ENCODE peak calls at places on chromosomes 16 and 17, in eight cellular contexts. N, X, G, P, J, M, K and F are unnamed samples.

GRCh38 chr17:60109161-60109560 is 30.4 kb upstream of the HEATR6 start:
- DNase-seq in N (no peak), X (no peak), G (no peak), P (no peak), J (no peak), M (no peak), K (no peak), F (no peak)

GRCh38 chr16:87326151-87326571 is 9.0 kb upstream of the C16orf95 start:
- DNase-seq in N (no peak), X (no peak), G (no peak), P (no peak), J (no peak), M (no peak), K (peak), F (no peak)

GRCh38 chr16:80803341-80804060 is 897 bp downstream of the CDYL2 start:
- DNase-seq in N (peak), X (no peak), G (peak), P (peak), J (peak), M (peak), K (no peak), F (no peak)

GRCh38 chr17:6702567-6703215 is 10.5 kb downstream of the SLC13A5 start:
- DNase-seq in N (no peak), X (no peak), G (no peak), P (no peak), J (no peak), M (no peak), K (no peak), F (no peak)

GRCh38 chr16:86740817-86741799 is 162.8 kb downstream of the FOXL1 start:
- DNase-seq in N (peak), X (no peak), G (no peak), P (peak), J (peak), M (no peak), K (peak), F (no peak)

GRCh38 chr17:48051706-48052486 is 3.7 kb downstream of the NFE2L1 start:
- DNase-seq in N (peak), X (no peak), G (peak), P (peak), J (peak), M (no peak), K (peak), F (no peak)

GRCh38 chr16:23384878-23385277 is 68.1 kb downstream of the COG7 start:
- DNase-seq in N (no peak), X (no peak), G (no peak), P (no peak), J (no peak), M (no peak), K (no peak), F (no peak)

GRCh38 chr17:45341389-45342158 is 24.8 kb upstream of the MAP3K14 start:
- DNase-seq in N (peak), X (peak), G (peak), P (peak), J (peak), M (peak), K (peak), F (no peak)

GRCh38 chr16:84484579-84485254 is 19.7 kb downstream of the MEAK7 start:
- DNase-seq in N (peak), X (peak), G (peak), P (peak), J (peak), M (peak), K (peak), F (peak)

GRCh38 chr17:74759243-74759801 is 10.9 kb downstream of the NHERF1 start:
- DNase-seq in N (no peak), X (no peak), G (no peak), P (no peak), J (no peak), M (no peak), K (no peak), F (no peak)

GRCh38 chr16:22638393-22639206 is 127.9 kb downstream of the NPIPB5 start:
- DNase-seq in N (no peak), X (no peak), G (no peak), P (no peak), J (peak), M (no peak), K (peak), F (no peak)

GRCh38 chr17:28384281-28385036 is 13.0 kb downstream of the SARM1 start:
- DNase-seq in N (peak), X (no peak), G (no peak), P (peak), J (no peak), M (peak), K (no peak), F (peak)

GRCh38 chr16:720507-720989 is 398 bp upstream of the ANTKMT start:
- DNase-seq in N (peak), X (no peak), G (peak), P (peak), J (peak), M (no peak), K (peak), F (no peak)

GRCh38 chr17:77354420-77354720 is 213.6 kb downstream of the SEC14L1 start:
- DNase-seq in N (no peak), X (no peak), G (no peak), P (no peak), J (no peak), M (no peak), K (no peak), F (no peak)
- TF ChIP-seq CTCF in N (no peak), X (no peak), G (no peak), P (no peak), J (no peak), M (no peak), K (no peak), F (no peak)

GRCh38 chr17:36944488-36945040 is 4.2 kb upstream of the AATF start:
- DNase-seq in N (no peak), X (no peak), G (no peak), P (no peak), J (no peak), M (no peak), K (no peak), F (no peak)
- H3K4me3 ChIP-seq in N (no peak), X (no peak), G (no peak), P (no peak), J (no peak), M (no peak), K (no peak), F (no peak)

GRCh38 chr17:64128787-64129514 is 993 bp downstream of the ERN1 start:
- DNase-seq in N (no peak), X (no peak), G (no peak), P (no peak), J (peak), M (no peak), K (peak), F (peak)

GRCh38 chr17:64129515-64129764 is 504 bp downstream of the ERN1 start:
- DNase-seq in N (no peak), X (no peak), G (no peak), P (no peak), J (no peak), M (no peak), K (no peak), F (no peak)

GRCh38 chr17:64130559-64131001 is 636 bp upstream of the ERN1 start:
- DNase-seq in N (no peak), X (no peak), G (peak), P (no peak), J (peak), M (no peak), K (peak), F (no peak)

GRCh38 chr17:64131606-64132270 is 1.8 kb upstream of the ERN1 start:
- DNase-seq in N (no peak), X (no peak), G (no peak), P (no peak), J (no peak), M (no peak), K (no peak), F (no peak)

DNA sequence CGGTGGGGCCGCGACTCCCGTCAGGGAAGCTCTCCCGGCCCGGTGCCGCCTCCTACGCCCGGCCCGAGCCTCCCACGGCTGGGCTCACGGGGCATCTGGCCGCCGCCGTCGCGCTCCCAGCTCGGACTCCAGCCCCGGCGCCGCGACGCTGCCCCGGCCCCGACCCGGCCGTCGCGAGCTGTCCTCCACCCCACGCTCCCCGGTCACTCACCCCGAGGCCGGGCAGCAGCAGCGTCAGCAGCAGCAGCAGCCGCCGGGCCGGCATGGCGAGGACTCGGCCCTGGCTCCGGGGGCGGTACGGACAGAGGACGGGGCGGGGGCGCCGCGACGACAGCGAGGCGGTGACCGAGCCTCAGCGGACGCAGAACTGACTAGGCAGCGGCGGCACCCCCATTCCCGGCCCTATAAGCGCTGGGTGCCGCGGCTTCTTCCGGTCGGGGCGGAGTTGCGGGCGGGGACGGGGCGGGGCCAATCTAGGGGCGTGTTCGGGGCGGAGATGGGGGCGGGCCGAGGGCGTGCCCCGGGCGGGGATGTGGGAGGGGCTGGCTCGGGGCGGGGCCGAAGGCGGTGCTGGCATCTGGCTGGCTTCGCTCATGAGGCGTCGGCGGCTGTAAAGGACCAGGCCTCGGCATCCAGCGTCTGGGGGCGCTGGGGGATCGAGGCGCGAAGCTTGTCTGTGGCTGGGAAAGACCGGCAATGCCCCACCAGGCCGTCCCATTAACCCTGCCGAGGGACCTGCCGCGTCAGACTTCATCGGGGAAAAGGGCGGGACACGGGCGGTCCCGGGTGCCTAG is at the start of gene ERN1:
- DNase-seq in N (peak), X (peak), G (peak), P (peak), J (peak), M (peak), K (peak), F (no peak)
- TF ChIP-seq CTCF in N (no peak), X (no peak), G (no peak), P (no peak), J (no peak), M (no peak), K (no peak), F (no peak)

GRCh38 chr17:71033336-71033735 is 864.0 kb downstream of the KCNJ2 start:
- DNase-seq in N (no peak), X (no peak), G (no peak), P (peak), J (no peak), M (no peak), K (no peak), F (no peak)
- H3K4me3 ChIP-seq in N (no peak), X (no peak), G (no peak), P (peak), J (no peak), M (no peak), K (no peak), F (no peak)

GRCh38 chr16:67786491-67786890 is 19.9 kb downstream of the RANBP10 start:
- DNase-seq in N (no peak), X (no peak), G (no peak), P (no peak), J (no peak), M (no peak), K (no peak), F (no peak)
- TF ChIP-seq CTCF in N (no peak), X (no peak), G (no peak), P (no peak), J (no peak), M (no peak), K (no peak), F (no peak)

GRCh38 chr16:3569851-3570250 is 7.4 kb downstream of the NLRC3 start:
- DNase-seq in N (no peak), X (no peak), G (no peak), P (no peak), J (no peak), M (no peak), K (no peak), F (no peak)
- H3K4me3 ChIP-seq in N (no peak), X (no peak), G (no peak), P (no peak), J (no peak), M (no peak), K (no peak), F (no peak)

GRCh38 chr17:34076743-34077631 is 178.1 kb upstream of the CCL2 start:
- DNase-seq in N (no peak), X (no peak), G (no peak), P (no peak), J (no peak), M (peak), K (no peak), F (no peak)

GRCh38 chr17:34082404-34082803 is 172.7 kb upstream of the CCL2 start:
- DNase-seq in N (no peak), X (no peak), G (no peak), P (no peak), J (no peak), M (no peak), K (no peak), F (no peak)

GRCh38 chr17:34081269-34081668 is 173.8 kb upstream of the CCL2 start:
- DNase-seq in N (no peak), X (no peak), G (no peak), P (peak), J (no peak), M (no peak), K (peak), F (peak)
- TF ChIP-seq CTCF in N (peak), X (peak), G (peak), P (peak), J (peak), M (no peak), K (peak), F (peak)

GRCh38 chr16:8788578-8789172 is 8.8 kb downstream of the TMEM186 start:
- DNase-seq in N (no peak), X (no peak), G (no peak), P (no peak), J (no peak), M (no peak), K (no peak), F (no peak)
- H3K4me3 ChIP-seq in N (no peak), X (no peak), G (no peak), P (no peak), J (no peak), M (no peak), K (no peak), F (no peak)